ENCODE peak calls at places on chromosome 3, in nine cellular contexts. One of them, this sample, is unnamed.

GRCh38 chr3:143763568-143764162 is 84.6 kb downstream of the SLC9A9 start:
- DNase-seq in pancreas: no peak
- DNase-seq in CD4-positive, alpha-beta T cell: no peak
- DNase-seq in left ventricle myocardium inferior: no peak
- DNase-seq in A673: no peak
- DNase-seq in A549: no peak
- DNase-seq in osteoblast: no peak
- DNase-seq in dorsolateral prefrontal cortex: no peak
- DNase-seq in cardiac muscle cell: peak; percentile 50
- DNase-seq in this sample: no peak

GRCh38 chr3:80018375-80018774 is 250.6 kb upstream of the ROBO1 start:
- DNase-seq in CD4-positive, alpha-beta T cell: no peak
- DNase-seq in cardiac muscle cell: no peak
- DNase-seq in osteoblast: no peak
- DNase-seq in pancreas: no peak
- DNase-seq in dorsolateral prefrontal cortex: no peak
- DNase-seq in A673: no peak
- DNase-seq in A549: no peak
- DNase-seq in left ventricle myocardium inferior: no peak
- DNase-seq in this sample: no peak

GRCh38 chr3:149180057-149180573 is 41.5 kb downstream of the CP start:
- DNase-seq in dorsolateral prefrontal cortex: no peak
- DNase-seq in A673: peak; percentile 7
- DNase-seq in CD4-positive, alpha-beta T cell: no peak
- DNase-seq in pancreas: peak; percentile 43
- DNase-seq in cardiac muscle cell: peak; percentile 99
- DNase-seq in osteoblast: peak; percentile 95
- DNase-seq in A549: peak; percentile 93
- DNase-seq in left ventricle myocardium inferior: peak; percentile 65
- DNase-seq in this sample: no peak

GRCh38 chr3:128051837-128052766 is at the start of gene SEC61A1:
- DNase-seq in A549: peak; percentile 89
- DNase-seq in cardiac muscle cell: peak; percentile 97
- DNase-seq in left ventricle myocardium inferior: peak; percentile 95
- DNase-seq in pancreas: peak; percentile 93
- DNase-seq in osteoblast: peak; percentile 99
- DNase-seq in CD4-positive, alpha-beta T cell: peak; percentile 94
- DNase-seq in A673: peak; percentile 97
- DNase-seq in dorsolateral prefrontal cortex: peak; percentile 86
- DNase-seq in this sample: peak; percentile 85

GRCh38 chr3:30539772-30540171 is 66.6 kb upstream of the TGFBR2 start:
- DNase-seq in dorsolateral prefrontal cortex: no peak
- DNase-seq in A673: no peak
- DNase-seq in CD4-positive, alpha-beta T cell: no peak
- DNase-seq in cardiac muscle cell: no peak
- DNase-seq in osteoblast: no peak
- DNase-seq in pancreas: no peak
- DNase-seq in left ventricle myocardium inferior: no peak
- DNase-seq in A549: peak; percentile 8
- DNase-seq in this sample: no peak

GRCh38 chr3:64122476-64122875 is 99.2 kb upstream of the PSMD6 start:
- DNase-seq in A673: no peak
- DNase-seq in cardiac muscle cell: no peak
- DNase-seq in CD4-positive, alpha-beta T cell: no peak
- DNase-seq in osteoblast: no peak
- DNase-seq in dorsolateral prefrontal cortex: no peak
- DNase-seq in left ventricle myocardium inferior: peak; percentile 56
- DNase-seq in pancreas: no peak
- DNase-seq in A549: no peak
- DNase-seq in this sample: peak; percentile 3

GRCh38 chr3:143958966-143959365 is 12.7 kb upstream of the DIPK2A start:
- DNase-seq in osteoblast: no peak
- DNase-seq in CD4-positive, alpha-beta T cell: no peak
- DNase-seq in left ventricle myocardium inferior: no peak
- DNase-seq in A673: no peak
- DNase-seq in cardiac muscle cell: no peak
- DNase-seq in A549: no peak
- DNase-seq in dorsolateral prefrontal cortex: no peak
- DNase-seq in pancreas: no peak
- DNase-seq in this sample: no peak

GRCh38 chr3:192802957-192803899 is 75.9 kb upstream of the FGF12 start:
- DNase-seq in dorsolateral prefrontal cortex: no peak
- DNase-seq in cardiac muscle cell: peak; percentile 77
- DNase-seq in osteoblast: no peak
- DNase-seq in pancreas: no peak
- DNase-seq in CD4-positive, alpha-beta T cell: no peak
- DNase-seq in left ventricle myocardium inferior: no peak
- DNase-seq in A673: peak; percentile 65
- DNase-seq in A549: peak; percentile 50
- DNase-seq in this sample: no peak

GRCh38 chr3:112352720-112353119 is 19.8 kb downstream of the CD200 start:
- DNase-seq in CD4-positive, alpha-beta T cell: no peak
- DNase-seq in left ventricle myocardium inferior: no peak
- DNase-seq in dorsolateral prefrontal cortex: no peak
- DNase-seq in A549: no peak
- DNase-seq in cardiac muscle cell: no peak
- DNase-seq in pancreas: no peak
- DNase-seq in osteoblast: no peak
- DNase-seq in A673: no peak
- DNase-seq in this sample: no peak

GRCh38 chr3:146772211-146772743 is 167.1 kb upstream of the PLSCR5 start:
- DNase-seq in osteoblast: no peak
- DNase-seq in A673: no peak
- DNase-seq in cardiac muscle cell: no peak
- DNase-seq in left ventricle myocardium inferior: no peak
- DNase-seq in A549: no peak
- DNase-seq in pancreas: no peak
- DNase-seq in dorsolateral prefrontal cortex: no peak
- DNase-seq in CD4-positive, alpha-beta T cell: no peak
- DNase-seq in this sample: no peak

GRCh38 chr3:52524752-52525661 is 8.7 kb downstream of the NT5DC2 start:
- DNase-seq in A673: peak; percentile 58
- DNase-seq in left ventricle myocardium inferior: peak; percentile 61
- DNase-seq in pancreas: no peak
- DNase-seq in A549: no peak
- DNase-seq in osteoblast: peak; percentile 87
- DNase-seq in CD4-positive, alpha-beta T cell: no peak
- DNase-seq in cardiac muscle cell: no peak
- DNase-seq in dorsolateral prefrontal cortex: no peak
- DNase-seq in this sample: no peak

GRCh38 chr3:150317469-150317868 is 90.6 kb upstream of the TSC22D2 start:
- DNase-seq in A549: peak; percentile 15
- DNase-seq in A673: no peak
- DNase-seq in pancreas: no peak
- DNase-seq in dorsolateral prefrontal cortex: no peak
- DNase-seq in cardiac muscle cell: no peak
- DNase-seq in CD4-positive, alpha-beta T cell: no peak
- DNase-seq in left ventricle myocardium inferior: no peak
- DNase-seq in osteoblast: no peak
- DNase-seq in this sample: no peak

GRCh38 chr3:52810923-52811322 is 16.3 kb downstream of the ITIH3 start:
- DNase-seq in pancreas: no peak
- DNase-seq in A549: no peak
- DNase-seq in dorsolateral prefrontal cortex: no peak
- DNase-seq in A673: no peak
- DNase-seq in left ventricle myocardium inferior: no peak
- DNase-seq in osteoblast: no peak
- DNase-seq in cardiac muscle cell: no peak
- DNase-seq in CD4-positive, alpha-beta T cell: no peak
- DNase-seq in this sample: no peak

GRCh38 chr3:81198766-81199165 is 562.7 kb downstream of the GBE1 start:
- DNase-seq in CD4-positive, alpha-beta T cell: no peak
- DNase-seq in dorsolateral prefrontal cortex: no peak
- DNase-seq in cardiac muscle cell: peak; percentile 20
- DNase-seq in A549: no peak
- DNase-seq in left ventricle myocardium inferior: no peak
- DNase-seq in pancreas: no peak
- DNase-seq in osteoblast: no peak
- DNase-seq in A673: no peak
- DNase-seq in this sample: no peak

DNA sequence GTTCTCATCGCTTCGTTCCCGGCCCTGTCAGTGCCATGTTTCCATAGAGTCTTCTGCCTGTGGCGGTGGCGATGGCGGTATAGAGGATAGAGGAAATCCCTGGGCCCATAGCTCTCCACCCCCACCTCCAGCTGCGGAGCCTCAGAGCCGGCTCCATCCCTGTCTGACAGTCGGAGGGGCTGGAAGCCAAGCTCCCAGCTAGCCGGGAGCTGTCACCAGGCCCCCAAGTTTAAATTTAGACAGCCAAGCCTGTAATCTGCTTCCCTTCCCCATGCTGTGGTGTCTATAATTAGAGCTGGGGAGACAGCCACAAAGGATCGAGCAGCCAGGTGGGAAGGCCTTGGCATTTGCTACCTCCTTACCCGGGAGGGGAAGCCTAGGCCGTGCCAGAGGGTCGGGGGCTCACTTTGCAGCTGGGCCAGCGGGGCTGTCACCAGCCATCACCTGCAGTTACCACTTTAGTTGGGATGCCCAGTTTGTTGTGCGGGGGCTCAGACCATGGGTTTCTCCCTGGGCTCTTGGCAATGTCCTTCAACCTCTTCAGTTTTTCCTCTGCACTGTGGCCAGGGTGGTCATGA is 56.3 kb upstream of the SEC13 start:
- DNase-seq in osteoblast: no peak
- DNase-seq in pancreas: no peak
- DNase-seq in dorsolateral prefrontal cortex: peak; percentile 57
- DNase-seq in A549: no peak
- DNase-seq in left ventricle myocardium inferior: peak; percentile 50
- DNase-seq in CD4-positive, alpha-beta T cell: no peak
- DNase-seq in cardiac muscle cell: no peak
- DNase-seq in A673: no peak
- DNase-seq in this sample: no peak
- H3K27ac ChIP-seq in osteoblast: no peak overlapping the region
- H3K27ac ChIP-seq in pancreas: no peak overlapping the region
- H3K27ac ChIP-seq in dorsolateral prefrontal cortex: peak overlapping the region; percentile 73
- H3K27ac ChIP-seq in A549: no peak overlapping the region
- H3K27ac ChIP-seq in left ventricle myocardium inferior: peak overlapping the region; percentile 68
- H3K27ac ChIP-seq in CD4-positive, alpha-beta T cell: no peak overlapping the region
- H3K27ac ChIP-seq in cardiac muscle cell: peak overlapping the region; percentile 39
- H3K27ac ChIP-seq in A673: no peak overlapping the region
- H3K27ac ChIP-seq in this sample: no peak overlapping the region

GRCh38 chr3:172319653-172320052 is 128.6 kb downstream of the GHSR start:
- DNase-seq in CD4-positive, alpha-beta T cell: no peak
- DNase-seq in left ventricle myocardium inferior: no peak
- DNase-seq in dorsolateral prefrontal cortex: no peak
- DNase-seq in A549: no peak
- DNase-seq in osteoblast: no peak
- DNase-seq in pancreas: no peak
- DNase-seq in A673: no peak
- DNase-seq in cardiac muscle cell: no peak
- DNase-seq in this sample: no peak
- H3K27ac ChIP-seq in CD4-positive, alpha-beta T cell: no peak overlapping the region
- H3K27ac ChIP-seq in left ventricle myocardium inferior: peak overlapping the region; percentile 74
- H3K27ac ChIP-seq in dorsolateral prefrontal cortex: no peak overlapping the region
- H3K27ac ChIP-seq in A549: no peak overlapping the region
- H3K27ac ChIP-seq in osteoblast: peak overlapping the region; percentile 95
- H3K27ac ChIP-seq in pancreas: no peak overlapping the region
- H3K27ac ChIP-seq in A673: no peak overlapping the region
- H3K27ac ChIP-seq in cardiac muscle cell: peak overlapping the region; percentile 87
- H3K27ac ChIP-seq in this sample: no peak overlapping the region

DNA sequence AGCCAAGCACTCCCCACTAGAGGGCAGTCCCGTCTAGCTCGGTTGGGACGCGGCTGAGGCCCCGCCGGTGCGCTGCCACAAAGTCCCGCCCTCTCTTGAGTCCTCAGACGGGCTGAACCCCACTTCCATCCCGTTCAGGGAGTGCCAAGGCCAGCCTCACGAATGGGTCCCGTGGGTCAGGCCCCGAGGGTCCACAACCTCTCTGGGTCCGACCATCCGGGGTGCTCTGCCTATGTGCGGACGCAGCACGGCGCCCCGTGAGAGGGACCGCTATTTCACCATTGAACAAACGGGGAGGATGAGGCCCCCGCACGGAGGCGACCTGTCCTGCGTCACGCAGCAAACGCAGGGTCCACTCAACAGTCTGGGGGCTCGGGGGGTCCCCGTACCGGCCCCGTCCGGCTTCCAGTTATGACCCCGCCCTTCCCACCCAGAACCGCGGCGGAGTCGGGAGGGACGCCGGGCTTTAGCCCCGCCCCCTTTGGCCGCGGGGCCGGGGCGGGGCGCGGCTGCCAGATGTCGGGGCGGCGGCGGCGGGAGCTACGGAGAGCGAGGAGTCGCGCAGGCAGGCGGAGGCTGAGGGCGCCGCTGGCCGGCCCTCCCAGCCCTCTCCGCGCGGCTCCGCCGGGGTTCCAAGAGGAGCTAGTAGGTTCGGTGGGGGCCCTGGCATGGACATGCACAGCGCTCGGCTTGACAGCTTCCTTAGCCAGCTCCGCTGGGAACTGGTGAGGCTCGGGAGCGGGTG is at the start of gene INKA1:
- DNase-seq in CD4-positive, alpha-beta T cell: peak; percentile 86
- DNase-seq in cardiac muscle cell: peak; percentile 87
- DNase-seq in osteoblast: peak; percentile 99
- DNase-seq in dorsolateral prefrontal cortex: peak; percentile 90
- DNase-seq in left ventricle myocardium inferior: peak; percentile 90
- DNase-seq in A673: peak; percentile 81
- DNase-seq in pancreas: peak; percentile 88
- DNase-seq in A549: peak; percentile 70
- DNase-seq in this sample: peak; percentile 78
- H3K27ac ChIP-seq in CD4-positive, alpha-beta T cell: peak within 1 kb of the TSS; percentile 69
- H3K27ac ChIP-seq in cardiac muscle cell: no peak within 1 kb of the TSS
- H3K27ac ChIP-seq in osteoblast: peak within 1 kb of the TSS; percentile 66
- H3K27ac ChIP-seq in dorsolateral prefrontal cortex: peak within 1 kb of the TSS; percentile 93
- H3K27ac ChIP-seq in left ventricle myocardium inferior: peak within 1 kb of the TSS; percentile 99
- H3K27ac ChIP-seq in A673: peak within 1 kb of the TSS; percentile 98
- H3K27ac ChIP-seq in pancreas: peak within 1 kb of the TSS; percentile 39
- H3K27ac ChIP-seq in A549: peak within 1 kb of the TSS; percentile 88
- H3K27ac ChIP-seq in this sample: peak within 1 kb of the TSS; percentile 83

DNA sequence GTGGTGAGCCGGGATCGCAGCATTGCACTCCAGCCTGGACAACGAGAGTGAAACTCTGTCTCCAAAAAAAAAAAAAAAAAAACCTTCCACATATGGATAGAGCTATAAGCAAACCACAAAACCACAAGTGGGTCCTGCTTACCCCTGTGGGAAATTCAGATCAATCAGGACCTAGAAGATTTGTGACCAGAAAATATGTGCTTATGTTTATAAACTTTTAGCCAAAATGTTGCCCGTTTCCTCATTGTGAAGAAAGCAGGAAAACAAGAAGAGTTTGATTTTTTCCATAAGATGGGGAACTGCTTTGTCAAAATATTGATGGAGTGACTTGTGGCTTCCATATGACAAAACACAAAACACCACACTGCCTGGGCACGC is 3.4 kb upstream of the SLC25A38 start:
- DNase-seq in A673: no peak
- DNase-seq in A549: no peak
- DNase-seq in osteoblast: no peak
- DNase-seq in cardiac muscle cell: no peak
- DNase-seq in dorsolateral prefrontal cortex: no peak
- DNase-seq in CD4-positive, alpha-beta T cell: no peak
- DNase-seq in left ventricle myocardium inferior: no peak
- DNase-seq in pancreas: no peak
- DNase-seq in this sample: no peak
- H3K27ac ChIP-seq in A673: no peak overlapping the region
- H3K27ac ChIP-seq in A549: no peak overlapping the region
- H3K27ac ChIP-seq in osteoblast: no peak overlapping the region
- H3K27ac ChIP-seq in cardiac muscle cell: no peak overlapping the region
- H3K27ac ChIP-seq in dorsolateral prefrontal cortex: no peak overlapping the region
- H3K27ac ChIP-seq in CD4-positive, alpha-beta T cell: no peak overlapping the region
- H3K27ac ChIP-seq in left ventricle myocardium inferior: no peak overlapping the region
- H3K27ac ChIP-seq in pancreas: peak overlapping the region; percentile 26
- H3K27ac ChIP-seq in this sample: no peak overlapping the region

GRCh38 chr3:71429610-71429988 is 153.9 kb downstream of the FOXP1 start:
- DNase-seq in osteoblast: no peak
- DNase-seq in CD4-positive, alpha-beta T cell: no peak
- DNase-seq in A549: no peak
- DNase-seq in A673: no peak
- DNase-seq in dorsolateral prefrontal cortex: no peak
- DNase-seq in pancreas: no peak
- DNase-seq in cardiac muscle cell: no peak
- DNase-seq in left ventricle myocardium inferior: no peak
- DNase-seq in this sample: no peak
- H3K27ac ChIP-seq in osteoblast: peak overlapping the region; percentile 63
- H3K27ac ChIP-seq in CD4-positive, alpha-beta T cell: no peak overlapping the region
- H3K27ac ChIP-seq in A549: no peak overlapping the region
- H3K27ac ChIP-seq in A673: no peak overlapping the region
- H3K27ac ChIP-seq in dorsolateral prefrontal cortex: peak overlapping the region; percentile 31
- H3K27ac ChIP-seq in pancreas: no peak overlapping the region
- H3K27ac ChIP-seq in cardiac muscle cell: no peak overlapping the region
- H3K27ac ChIP-seq in left ventricle myocardium inferior: peak overlapping the region; percentile 63
- H3K27ac ChIP-seq in this sample: no peak overlapping the region